ENCODE peak calls at places on chromosome 7, in ten cellular contexts. K, L, U, S, Y, V, I, Q, T and R are unnamed samples. For H3K4me1 and H3K27me3, the result is how much of the 10 kb centered on the place peaks cover.

GRCh38 chr7:4074994-4075393 is 607.1 kb upstream of the FOXK1 start:
- DNase-seq in K (no peak), L (no peak), U (peak), S (no peak), Y (no peak), V (no peak), I (no peak), Q (no peak), T (peak), R (no peak)

GRCh38 chr7:143331179-143331825 is 15.4 kb downstream of the CLCN1 start:
- DNase-seq in K (no peak), L (no peak), U (no peak), S (no peak), Y (peak), V (peak), I (peak), Q (no peak), T (no peak), R (no peak)

GRCh38 chr7:146791344-146792300 is 675.0 kb downstream of the CNTNAP2 start:
- DNase-seq in K (no peak), L (no peak), U (peak), S (peak), Y (no peak), V (no peak), I (no peak), Q (no peak), T (no peak), R (no peak)

GRCh38 chr7:120030871-120031270 is 242.1 kb upstream of the KCND2 start:
- DNase-seq in K (no peak), L (no peak), U (no peak), S (no peak), Y (no peak), V (no peak), I (no peak), Q (no peak), T (no peak), R (no peak)

GRCh38 chr7:29924684-29925083 is 64.9 kb downstream of the SCRN1 start:
- DNase-seq in K (no peak), L (no peak), U (no peak), S (no peak), Y (no peak), V (no peak), I (no peak), Q (no peak), T (peak), R (no peak)

GRCh38 chr7:74479961-74480829 is 26.5 kb downstream of the GTF2IRD1 start:
- DNase-seq in K (peak), L (peak), U (peak), S (peak), Y (peak), V (peak), I (no peak), Q (peak), T (no peak), R (peak)

GRCh38 chr7:117383826-117384225 is 43.5 kb downstream of the ASZ1 start:
- DNase-seq in K (no peak), L (no peak), U (no peak), S (peak), Y (no peak), V (no peak), I (no peak), Q (no peak), T (no peak), R (no peak)

GRCh38 chr7:91772100-91772794 is 108.3 kb downstream of the MTERF1 start:
- DNase-seq in K (peak), L (no peak), U (no peak), S (no peak), Y (no peak), V (peak), I (no peak), Q (no peak), T (no peak), R (peak)

GRCh38 chr7:113137241-113137640 is 18.9 kb upstream of the SMIM30 start:
- DNase-seq in K (no peak), L (no peak), U (no peak), S (no peak), Y (no peak), V (no peak), I (no peak), Q (no peak), T (no peak), R (no peak)

GRCh38 chr7:30116771-30117170 is 18.0 kb upstream of the MTURN start:
- DNase-seq in K (no peak), L (no peak), U (peak), S (peak), Y (peak), V (peak), I (no peak), Q (no peak), T (no peak), R (no peak)

GRCh38 chr7:832292-832967 is at the start of gene SUN1:
- DNase-seq in K (no peak), L (peak), U (no peak), S (peak), Y (no peak), V (peak), I (peak), Q (peak), T (no peak), R (no peak)

GRCh38 chr7:96481831-96482230 is 159.9 kb upstream of the SLC25A13 start:
- DNase-seq in K (no peak), L (no peak), U (no peak), S (no peak), Y (no peak), V (no peak), I (no peak), Q (no peak), T (no peak), R (no peak)

GRCh38 chr7:130070900-130071622 is 727 bp downstream of the KLHDC10 start:
- DNase-seq in K (no peak), L (no peak), U (no peak), S (peak), Y (no peak), V (peak), I (no peak), Q (peak), T (no peak), R (peak)

GRCh38 chr7:23009303-23009702 is 4.6 kb downstream of the HYCC1 start:
- DNase-seq in K (no peak), L (no peak), U (no peak), S (no peak), Y (no peak), V (no peak), I (no peak), Q (no peak), T (no peak), R (no peak)

GRCh38 chr7:114487174-114487573 is 72.6 kb downstream of the FOXP2 start:
- DNase-seq in K (no peak), L (no peak), U (no peak), S (peak), Y (no peak), V (no peak), I (no peak), Q (no peak), T (no peak), R (no peak)

GRCh38 chr7:117250245-117250644 is 72.6 kb downstream of the WNT2 start:
- DNase-seq in K (no peak), L (no peak), U (no peak), S (no peak), Y (no peak), V (no peak), I (no peak), Q (no peak), T (no peak), R (no peak)

GRCh38 chr7:69949195-69949594 is 350.9 kb downstream of the AUTS2 start:
- DNase-seq in K (no peak), L (no peak), U (no peak), S (no peak), Y (no peak), V (no peak), I (no peak), Q (no peak), T (no peak), R (no peak)

GRCh38 chr7:11625669-11626068 is 206.3 kb downstream of the THSD7A start:
- DNase-seq in K (no peak), L (no peak), U (peak), S (peak), Y (no peak), V (peak), I (no peak), Q (no peak), T (no peak), R (no peak)

GRCh38 chr7:83835424-83835823 is 186.5 kb upstream of the SEMA3E start:
- DNase-seq in K (no peak), L (no peak), U (no peak), S (no peak), Y (no peak), V (peak), I (no peak), Q (no peak), T (no peak), R (no peak)

GRCh38 chr7:95601324-95601723 is 5.0 kb upstream of the PDK4 start:
- DNase-seq in K (no peak), L (no peak), U (no peak), S (no peak), Y (no peak), V (no peak), I (no peak), Q (no peak), T (no peak), R (peak)

GRCh38 chr7:6460303-6460702 is 12.5 kb upstream of the DAGLB start:
- DNase-seq in K (no peak), L (no peak), U (no peak), S (no peak), Y (peak), V (no peak), I (no peak), Q (no peak), T (no peak), R (no peak)

GRCh38 chr7:156746891-156747290 is 106.3 kb downstream of the RNF32 start:
- DNase-seq in K (no peak), L (no peak), U (no peak), S (no peak), Y (no peak), V (no peak), I (no peak), Q (no peak), T (no peak), R (no peak)

GRCh38 chr7:98418636-98419315 is 17.9 kb upstream of the BAIAP2L1 start:
- DNase-seq in K (peak), L (no peak), U (peak), S (peak), Y (peak), V (peak), I (peak), Q (peak), T (no peak), R (peak)

GRCh38 chr7:132557489-132558044 is 18.7 kb downstream of the PLXNA4 start:
- DNase-seq in K (no peak), L (no peak), U (no peak), S (peak), Y (no peak), V (peak), I (no peak), Q (peak), T (no peak), R (no peak)

GRCh38 chr7:26156454-26157365 is 4.7 kb downstream of the NFE2L3 start:
- DNase-seq in K (peak), L (no peak), U (no peak), S (peak), Y (no peak), V (peak), I (no peak), Q (peak), T (no peak), R (peak)

GRCh38 chr7:9776900-9777299 is 1196.8 kb upstream of the PHF14 start:
- DNase-seq in K (no peak), L (no peak), U (peak), S (peak), Y (no peak), V (no peak), I (no peak), Q (peak), T (no peak), R (no peak)

GRCh38 chr7:112938895-112939588 is 147.6 kb downstream of the GPR85 start:
- DNase-seq in K (peak), L (peak), U (peak), S (peak), Y (peak), V (peak), I (no peak), Q (peak), T (no peak), R (peak)

GRCh38 chr7:22782616-22783232 is 39.9 kb downstream of the TOMM7 start:
- DNase-seq in K (peak), L (peak), U (peak), S (peak), Y (peak), V (no peak), I (peak), Q (peak), T (no peak), R (peak)

GRCh38 chr7:139358541-139359365 is 941 bp upstream of the LUC7L2 start:
- DNase-seq in K (peak), L (peak), U (no peak), S (peak), Y (no peak), V (no peak), I (peak), Q (peak), T (no peak), R (peak)

GRCh38 chr7:3888096-3888495 is 587.0 kb downstream of the SDK1 start:
- DNase-seq in K (no peak), L (no peak), U (no peak), S (peak), Y (no peak), V (peak), I (no peak), Q (no peak), T (no peak), R (no peak)

GRCh38 chr7:12893292-12893691 is 205.9 kb downstream of the ARL4A start:
- DNase-seq in K (no peak), L (no peak), U (no peak), S (no peak), Y (no peak), V (no peak), I (no peak), Q (no peak), T (no peak), R (no peak)

GRCh38 chr7:174704-175103 is 17.7 kb upstream of the FAM20C start:
- DNase-seq in K (no peak), L (no peak), U (no peak), S (no peak), Y (no peak), V (no peak), I (no peak), Q (no peak), T (no peak), R (no peak)

GRCh38 chr7:27185708-27186449 is 847 bp upstream of the HOXA11 start:
- DNase-seq in K (peak), L (no peak), U (peak), S (no peak), Y (peak), V (no peak), I (no peak), Q (no peak), T (no peak), R (no peak)

GRCh38 chr7:151091431-151091830 is 5.2 kb downstream of the AGAP3 start:
- DNase-seq in K (peak), L (no peak), U (peak), S (peak), Y (no peak), V (no peak), I (no peak), Q (peak), T (no peak), R (peak)

GRCh38 chr7:106731637-106732036 is 70.7 kb upstream of the CCDC71L start:
- DNase-seq in K (no peak), L (no peak), U (no peak), S (no peak), Y (no peak), V (peak), I (no peak), Q (no peak), T (no peak), R (no peak)

GRCh38 chr7:13117103-13117502 is 429.7 kb downstream of the ARL4A start:
- DNase-seq in K (no peak), L (no peak), U (no peak), S (peak), Y (no peak), V (no peak), I (no peak), Q (no peak), T (no peak), R (peak)

GRCh38 chr7:124813962-124814798 is 48.6 kb upstream of the GPR37 start:
- DNase-seq in K (no peak), L (no peak), U (no peak), S (peak), Y (no peak), V (no peak), I (no peak), Q (no peak), T (no peak), R (no peak)

DNA sequence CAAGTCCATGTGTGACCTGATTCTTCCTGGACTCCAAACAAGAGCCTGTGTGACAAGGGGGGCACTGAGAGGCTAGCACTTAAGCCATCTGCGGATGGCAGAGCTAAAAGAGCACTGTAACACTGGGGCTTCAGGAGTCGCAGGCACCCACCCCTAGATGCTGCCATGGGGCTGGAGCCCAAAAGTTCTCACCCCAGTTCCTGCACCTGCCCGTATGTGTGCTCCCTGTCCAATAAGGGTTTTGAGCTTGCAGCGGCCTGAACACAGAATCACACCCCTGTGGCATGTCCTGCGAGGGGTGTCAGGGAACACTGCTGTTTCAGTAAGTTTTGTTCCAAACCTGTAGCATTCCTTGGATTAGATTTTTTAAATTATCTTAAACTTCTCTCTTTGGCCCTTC is 53.2 kb upstream of the GPR37 start:
- DNase-seq in K (no peak), L (no peak), U (no peak), S (no peak), Y (no peak), V (no peak), I (no peak), Q (no peak), T (no peak), R (no peak)
- H3K27ac ChIP-seq in K (no peak), L (no peak), U (no peak), S (no peak), Y (no peak), V (no peak), I (no peak), Q (no peak), T (no peak), R (no peak)

GRCh38 chr7:137980308-137980707 is 21.6 kb downstream of the CREB3L2 start:
- DNase-seq in K (no peak), L (no peak), U (no peak), S (no peak), Y (no peak), V (no peak), I (no peak), Q (no peak), T (no peak), R (no peak)

GRCh38 chr7:137981175-137981574 is 20.7 kb downstream of the CREB3L2 start:
- DNase-seq in K (no peak), L (no peak), U (no peak), S (no peak), Y (no peak), V (peak), I (no peak), Q (no peak), T (no peak), R (no peak)

GRCh38 chr7:137976700-137977099 is 25.2 kb downstream of the CREB3L2 start:
- DNase-seq in K (no peak), L (no peak), U (no peak), S (no peak), Y (no peak), V (no peak), I (no peak), Q (no peak), T (no peak), R (no peak)

GRCh38 chr7:137977173-137977572 is 24.7 kb downstream of the CREB3L2 start:
- DNase-seq in K (no peak), L (no peak), U (no peak), S (no peak), Y (no peak), V (peak), I (no peak), Q (no peak), T (no peak), R (no peak)

DNA sequence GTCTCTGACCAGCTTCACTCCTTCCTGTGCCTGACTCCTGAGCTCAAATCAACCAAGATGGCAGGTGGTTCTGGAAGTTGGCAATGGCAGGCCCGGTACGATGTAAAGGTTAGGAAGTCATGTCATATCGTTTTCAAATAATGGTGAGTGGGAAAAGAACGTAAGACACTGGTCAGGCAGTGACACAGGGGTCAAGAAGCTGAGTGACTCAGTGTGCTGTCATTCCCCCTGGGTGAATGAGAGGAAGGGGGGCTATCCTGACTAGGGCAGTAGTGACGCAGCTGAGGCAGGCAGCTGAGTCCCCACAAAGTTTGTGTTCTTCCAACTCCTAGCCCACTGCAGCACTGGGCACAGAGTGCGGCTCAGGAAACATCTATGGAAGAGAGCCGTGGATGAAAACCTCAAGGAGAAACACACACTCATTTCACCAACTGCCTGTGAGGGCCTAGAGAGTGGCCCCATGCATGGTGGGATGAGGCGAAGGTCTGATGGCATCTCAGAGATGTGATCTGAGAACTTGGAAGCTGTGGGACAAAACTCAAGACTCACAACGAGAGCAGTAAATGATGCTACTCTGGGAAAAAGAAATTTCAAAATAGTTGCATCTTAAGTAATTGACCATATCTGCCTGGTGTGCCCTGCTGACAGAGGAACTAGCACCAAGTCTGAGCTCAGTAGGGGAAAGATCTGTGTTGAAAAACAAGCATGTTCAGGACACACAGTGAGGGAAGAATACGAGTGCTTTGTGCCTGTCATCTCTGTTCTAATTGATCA is 23.2 kb downstream of the CREB3L2 start:
- DNase-seq in K (peak), L (peak), U (no peak), S (peak), Y (peak), V (peak), I (peak), Q (no peak), T (peak), R (no peak)
- H3K4me1 ChIP-seq in K (half or more), L (under half), U (under half), S (under half), Y (under half), V (half or more), I (under half), Q (under half), T (half or more), R (under half)

GRCh38 chr7:76232698-76233097 is 31.0 kb downstream of the SRRM3 start:
- DNase-seq in K (no peak), L (no peak), U (peak), S (peak), Y (no peak), V (no peak), I (no peak), Q (no peak), T (no peak), R (no peak)
- H3K27me3 ChIP-seq in K (half or more), L (under half), U (under half), S (under half), Y (under half), V (under half), I (under half), Q (under half), T (under half), R (under half)

DNA sequence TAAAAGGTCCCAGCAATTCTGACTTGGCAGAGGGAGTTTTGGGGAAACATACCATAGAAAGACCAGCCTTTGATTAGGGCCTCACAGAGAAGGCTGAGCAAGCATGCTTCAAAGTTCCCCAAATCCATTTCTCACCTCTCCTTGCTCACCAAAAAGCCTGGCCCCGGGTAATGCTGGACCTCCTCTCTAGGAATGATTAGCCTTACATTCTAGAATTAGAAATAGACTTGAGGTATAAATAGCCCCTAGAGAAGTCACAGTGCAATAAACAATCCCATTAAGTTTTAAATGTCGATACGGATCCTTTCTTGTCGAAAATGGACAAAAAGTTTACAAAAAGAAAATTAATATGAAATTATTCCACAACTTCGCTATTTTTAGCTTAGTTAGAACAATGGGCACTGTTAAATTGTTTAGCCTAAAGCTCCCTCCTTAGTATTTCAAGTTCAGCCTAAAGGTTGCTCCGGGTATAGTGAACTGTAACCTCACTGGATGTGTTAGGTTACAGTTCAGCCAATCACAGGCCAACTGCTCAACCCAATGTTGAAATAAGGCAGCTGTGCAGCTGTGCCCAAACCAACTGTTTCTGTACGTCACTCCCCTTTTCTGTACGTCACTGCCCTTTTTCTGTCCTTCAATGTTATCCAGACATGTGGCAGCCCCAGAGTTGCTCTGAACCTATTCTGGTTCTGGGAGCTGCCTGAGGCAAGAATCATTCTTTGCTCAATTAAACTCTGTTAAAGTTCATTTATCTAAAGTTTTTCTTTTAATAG is 7.9 kb upstream of the GSDME start:
- DNase-seq in K (no peak), L (no peak), U (no peak), S (no peak), Y (no peak), V (no peak), I (no peak), Q (no peak), T (no peak), R (no peak)
- H3K27ac ChIP-seq in K (no peak), L (no peak), U (no peak), S (no peak), Y (no peak), V (no peak), I (no peak), Q (no peak), T (no peak), R (no peak)